ENCODE peak calls at places on chromosomes 16 and 17, in six cellular contexts. A is fibroblast of lung; S is naive B cell; N is endothelial cell; T is activated CD4-positive, alpha-beta T cell treated with anti-CD3 and anti-CD28 coated beads, Interleukin-2, amount 50 U/mL, for 4 hours; O is heart left ventricle. K is an unnamed sample.
A peak's percentile ranks its signal among the peaks of the same experiment; 100 is the strongest.

GRCh38 chr16:57694556-57695377 is at the start of gene DRC7:
- DNase-seq in A (peak; percentile 41), S (peak; percentile 40), T (no peak), O (peak; percentile 29), N (peak; percentile 69), K (peak; percentile 94)

GRCh38 chr16:30005341-30006094 is 5.3 kb downstream of the DOC2A start:
- DNase-seq in T (peak; percentile 44), S (peak; percentile 39), N (peak; percentile 64), O (peak; percentile 22), A (no peak), K (peak; percentile 68)

GRCh38 chr17:55577011-55577586 is 65.8 kb upstream of the SMIM36 start:
- DNase-seq in N (no peak), A (peak; percentile 84), T (peak; percentile 21), O (peak; percentile 40), S (peak; percentile 21), K (peak; percentile 47)

GRCh38 chr16:56679813-56680212 is 2.5 kb upstream of the MT1X start:
- DNase-seq in N (no peak), T (no peak), A (no peak), S (no peak), O (no peak), K (no peak)

GRCh38 chr16:2810651-2811050 is 6.4 kb upstream of the PRSS21 start:
- DNase-seq in N (no peak), O (no peak), T (no peak), A (no peak), S (no peak), K (no peak)

GRCh38 chr16:77993586-77993985 is 28.8 kb upstream of the CLEC3A start:
- DNase-seq in S (no peak), O (no peak), N (no peak), T (no peak), A (peak; percentile 48), K (no peak)

GRCh38 chr16:10552998-10553491 is 27.4 kb downstream of the EMP2 start:
- DNase-seq in T (peak; percentile 31), N (no peak), O (peak; percentile 74), A (no peak), S (peak; percentile 74), K (no peak)

GRCh38 chr16:8720080-8720966 is 45.9 kb downstream of the ABAT start:
- DNase-seq in A (peak; percentile 9), S (no peak), O (no peak), N (peak; percentile 18), T (no peak), K (peak; percentile 97)

GRCh38 chr16:53911506-53911905 is 207.6 kb downstream of the FTO start:
- DNase-seq in N (no peak), T (no peak), S (no peak), O (no peak), A (no peak), K (peak; percentile 41)

GRCh38 chr17:77840156-77840555 is 118.3 kb upstream of the TNRC6C start:
- DNase-seq in O (no peak), A (peak; percentile 72), S (no peak), N (no peak), T (no peak), K (no peak)

GRCh38 chr16:56102159-56102798 is 89.0 kb upstream of the GNAO1 start:
- DNase-seq in A (no peak), S (no peak), N (no peak), O (peak; percentile 47), T (no peak), K (peak; percentile 88)